ENCODE peak calls at places on chromosome 2, in four cellular contexts. X is IMR-90, H is K562, S is GM12878. V is an unnamed sample.

GRCh38 chr2:217361491-217361890 is 501.6 kb upstream of the TNP1 start:
- DNase-seq in X (peak), H (no peak), S (no peak), V (no peak)

GRCh38 chr2:207807516-207807915 is 37.8 kb upstream of the FZD5 start:
- DNase-seq in X (no peak), H (no peak), S (peak), V (no peak)

GRCh38 chr2:41907716-41908328 is 140.0 kb upstream of the PKDCC start:
- DNase-seq in H (peak), S (no peak), X (peak), V (no peak)

GRCh38 chr2:35428548-35428947 is 927.0 kb upstream of the CRIM1 start:
- DNase-seq in S (no peak), H (peak), X (no peak), V (peak)

GRCh38 chr2:109318150-109318948 is 189.3 kb downstream of the SH3RF3 start:
- DNase-seq in H (no peak), S (no peak), X (peak), V (no peak)

GRCh38 chr2:160257742-160258577 is 57.9 kb upstream of the ITGB6 start:
- DNase-seq in H (no peak), X (no peak), S (no peak), V (no peak)

GRCh38 chr2:234298916-234299315 is 198.0 kb downstream of the ARL4C start:
- DNase-seq in S (no peak), X (no peak), H (no peak), V (no peak)

GRCh38 chr2:30239308-30240161 is 8.2 kb downstream of the LBH start:
- DNase-seq in S (no peak), H (peak), X (peak), V (peak)

GRCh38 chr2:241379481-241380480 is 23.7 kb downstream of the FARP2 start:
- DNase-seq in X (peak), S (no peak), H (no peak), V (no peak)

GRCh38 chr2:145123606-145124005 is 603.7 kb upstream of the ZEB2 start:
- DNase-seq in H (no peak), X (peak), S (no peak), V (no peak)
- TF ChIP-seq ELK1 in H (no peak), X (no peak), S (no peak), V (no peak)

GRCh38 chr2:31986906-31987305 is 23.9 kb downstream of the MEMO1 start:
- DNase-seq in X (no peak), H (no peak), S (no peak), V (no peak)

GRCh38 chr2:31983762-31984467 is 26.9 kb downstream of the MEMO1 start:
- DNase-seq in S (no peak), X (peak), H (no peak), V (no peak)

GRCh38 chr2:31992934-31993333 is 17.9 kb downstream of the MEMO1 start:
- DNase-seq in H (no peak), S (no peak), X (no peak), V (no peak)

GRCh38 chr2:31992025-31992566 is 18.7 kb downstream of the MEMO1 start:
- DNase-seq in H (no peak), S (no peak), X (no peak), V (no peak)

GRCh38 chr2:31987454-31987853 is 23.4 kb downstream of the MEMO1 start:
- DNase-seq in X (peak), H (no peak), S (no peak), V (peak)
- TF ChIP-seq ELK1 in X (no peak), H (no peak), S (no peak), V (no peak)

DNA sequence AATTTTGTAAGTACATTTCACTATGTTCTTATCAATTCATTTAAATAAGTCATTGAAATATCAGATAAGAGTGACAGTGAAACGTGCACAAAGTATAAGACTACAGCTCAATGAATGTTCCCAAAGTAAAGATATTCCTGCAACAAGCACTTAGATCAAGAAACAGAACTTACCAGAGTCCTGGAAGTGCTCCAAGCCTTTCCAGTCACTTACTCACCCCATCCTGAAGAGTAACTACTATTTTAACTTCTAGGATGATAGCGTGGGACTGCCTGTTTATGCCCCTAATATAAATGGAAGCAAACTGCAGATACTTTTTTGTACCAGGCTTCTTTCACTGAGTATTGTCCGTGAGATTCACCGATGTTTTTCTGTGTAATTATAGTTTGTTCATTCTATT is 768.9 kb downstream of the SLC4A3 start:
- DNase-seq in X (peak), S (no peak), H (no peak), V (no peak)
- TF ChIP-seq ELK1 in X (no peak), S (no peak), H (no peak), V (no peak)

DNA sequence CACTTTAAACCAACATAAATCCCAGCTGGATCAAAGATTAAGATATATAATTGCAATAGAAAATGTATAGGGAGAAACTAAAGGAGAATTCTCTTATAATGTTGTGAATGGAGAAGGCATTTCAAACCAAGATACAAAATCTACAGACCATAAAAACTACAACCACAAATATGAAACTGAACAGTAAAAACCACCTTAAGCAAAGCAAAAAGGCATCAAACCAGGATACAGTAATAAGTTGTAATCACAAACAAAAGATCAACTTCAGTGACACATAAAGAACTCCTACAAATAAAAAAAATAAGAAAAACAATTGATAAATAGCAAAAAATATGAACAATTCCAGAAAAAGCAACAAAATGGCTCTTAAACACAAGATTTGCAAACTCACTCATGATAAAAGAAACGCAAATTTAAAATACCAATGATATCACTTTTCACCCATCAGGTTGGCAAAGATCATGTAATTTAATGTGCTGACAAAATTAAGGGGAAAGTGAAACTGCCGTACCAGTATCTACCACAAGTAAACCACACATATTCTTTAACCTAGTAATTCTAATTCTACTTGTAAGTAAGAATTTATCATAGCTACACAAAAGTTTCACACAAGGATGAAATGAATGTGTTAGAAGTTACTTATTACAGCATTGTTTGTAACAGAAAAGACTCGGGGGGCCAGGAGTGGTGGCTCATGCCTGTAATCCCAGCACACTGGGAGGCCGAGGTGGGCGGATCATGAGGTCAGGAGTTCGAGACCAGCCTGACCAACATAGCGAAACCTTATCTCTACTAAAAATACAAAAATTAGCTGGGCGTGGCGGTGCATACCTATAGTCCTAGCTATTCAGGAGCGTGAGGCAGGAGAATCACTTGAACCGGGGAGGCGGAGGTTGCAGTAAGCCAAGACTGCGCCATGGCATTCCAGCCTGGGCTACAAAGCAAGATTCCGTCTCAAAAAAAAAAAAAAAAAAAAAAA is 101.9 kb downstream of the USP34 start:
- DNase-seq in S (no peak), H (no peak), X (no peak), V (no peak)
- TF ChIP-seq ELK1 in S (no peak), H (no peak), X (no peak), V (no peak)

DNA sequence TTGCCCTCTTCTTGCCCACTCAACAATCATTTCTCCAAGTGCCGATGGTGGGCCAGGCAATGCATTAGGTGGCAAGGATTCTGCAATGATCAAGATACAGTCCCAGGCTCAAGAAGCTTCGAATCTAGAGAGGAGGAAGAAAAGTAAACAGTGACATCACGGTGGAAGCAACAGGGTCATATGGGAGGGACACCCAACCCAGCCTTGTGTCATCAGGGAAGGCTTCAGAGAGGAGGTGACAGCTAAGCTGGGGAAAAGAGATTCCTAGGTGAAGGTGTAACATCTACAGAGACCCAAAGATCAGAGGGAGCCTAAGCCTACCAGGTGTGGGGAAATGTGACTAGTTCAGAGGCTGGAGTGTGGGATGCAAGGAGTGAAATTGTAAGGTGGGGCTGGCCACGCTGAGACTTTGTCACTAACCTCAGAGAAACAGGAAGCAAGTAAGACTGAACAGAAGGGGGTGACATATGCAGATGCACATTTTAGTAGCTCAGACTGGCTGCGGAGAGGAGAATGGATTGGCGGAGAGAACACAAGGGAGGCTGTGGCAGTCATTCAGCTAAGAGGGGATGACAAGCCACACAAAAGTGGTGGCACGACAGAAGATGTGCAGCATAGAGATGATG is 104.9 kb downstream of the ANKRD44 start:
- DNase-seq in S (peak), H (no peak), X (no peak), V (no peak)
- TF ChIP-seq ELK1 in S (no peak), H (no peak), X (no peak), V (no peak)

GRCh38 chr2:56195563-56195962 is 11.8 kb downstream of the CCDC85A start:
- DNase-seq in X (no peak), S (no peak), H (no peak), V (no peak)

GRCh38 chr2:56192664-56193305 is 9.0 kb downstream of the CCDC85A start:
- DNase-seq in H (no peak), X (no peak), S (no peak), V (no peak)

DNA sequence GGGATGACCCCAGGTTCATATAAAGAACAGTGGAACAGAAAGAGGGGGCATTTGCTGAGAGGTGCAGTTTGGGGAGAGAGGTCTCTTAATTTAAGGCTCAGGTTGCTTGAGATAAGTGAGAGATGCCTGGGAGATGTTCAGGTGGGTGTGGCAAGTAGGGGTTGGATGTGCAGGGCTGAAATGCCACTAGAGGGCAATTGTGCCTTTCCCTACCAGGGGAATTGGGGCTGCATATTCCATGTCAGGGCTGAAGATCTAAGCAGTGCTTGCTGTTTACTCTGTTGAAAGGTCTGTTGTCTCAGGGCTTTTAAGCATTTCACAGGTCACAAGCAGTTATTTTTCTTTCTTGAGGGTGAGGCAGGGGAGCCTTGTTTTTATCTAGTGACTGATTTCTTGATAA is 7.8 kb downstream of the CCDC85A start:
- DNase-seq in X (peak), S (no peak), H (no peak), V (peak)
- TF ChIP-seq ELK1 in X (no peak), S (no peak), H (no peak), V (no peak)